ENCODE peak calls at places on chromosomes 6 and 20, in eight cellular contexts. A is amygdala; Q is NCI-H1092; C is KBM-7; K is naive thymus-derived CD8-positive, alpha-beta T cell; E is hippocampal formation; G is upper lobe of right lung; V is GM13977. X is an unnamed sample.

GRCh38 chr20:25065044-25065624 is 7.2 kb upstream of the ACSS1 start:
- DNase-seq in A (no peak), Q (no peak), C (no peak), K (no peak), E (no peak), G (peak), V (no peak), X (no peak)

GRCh38 chr20:17505664-17506517 is 25.3 kb downstream of the BFSP1 start:
- DNase-seq in A (no peak), Q (no peak), C (no peak), K (no peak), E (no peak), G (no peak), V (no peak), X (peak)

GRCh38 chr6:87897581-87898147 is 150.0 kb upstream of the SPACA1 start:
- DNase-seq in A (no peak), Q (no peak), C (no peak), K (no peak), E (no peak), G (no peak), V (no peak), X (no peak)

GRCh38 chr6:15400572-15401004 is 154.7 kb downstream of the JARID2 start:
- DNase-seq in A (peak), Q (no peak), C (peak), K (no peak), E (peak), G (peak), V (no peak), X (no peak)

GRCh38 chr6:14706378-14706929 is 539.4 kb upstream of the JARID2 start:
- DNase-seq in A (no peak), Q (no peak), C (no peak), K (no peak), E (no peak), G (no peak), V (no peak), X (peak)

GRCh38 chr6:96014846-96015245 is 928 bp upstream of the FUT9 start:
- DNase-seq in A (no peak), Q (no peak), C (no peak), K (no peak), E (peak), G (no peak), V (no peak), X (no peak)

GRCh38 chr6:142954844-142955243 is 9.9 kb upstream of the HIVEP2 start:
- DNase-seq in A (no peak), Q (no peak), C (no peak), K (no peak), E (no peak), G (no peak), V (no peak), X (no peak)

GRCh38 chr6:126944512-126944911 is 174.0 kb upstream of the RSPO3 start:
- DNase-seq in A (no peak), Q (no peak), C (peak), K (no peak), E (no peak), G (no peak), V (no peak), X (no peak)

GRCh38 chr6:47678739-47679138 is 19.6 kb upstream of the ADGRF4 start:
- DNase-seq in A (no peak), Q (no peak), C (no peak), K (no peak), E (no peak), G (no peak), V (no peak), X (no peak)

GRCh38 chr20:46894971-46895905 is 595 bp downstream of the EYA2 start:
- DNase-seq in A (no peak), Q (peak), C (no peak), K (no peak), E (no peak), G (no peak), V (no peak), X (no peak)

GRCh38 chr20:54112221-54112884 is 42.0 kb upstream of the BCAS1 start:
- DNase-seq in A (no peak), Q (no peak), C (no peak), K (no peak), E (no peak), G (no peak), V (no peak), X (no peak)

GRCh38 chr6:22363166-22363965 is 66.5 kb upstream of the PRL start:
- DNase-seq in A (no peak), Q (peak), C (no peak), K (no peak), E (no peak), G (no peak), V (no peak), X (no peak)

GRCh38 chr6:88867841-88868558 is 95.4 kb downstream of the RNGTT start:
- DNase-seq in A (no peak), Q (no peak), C (peak), K (no peak), E (no peak), G (no peak), V (no peak), X (no peak)

GRCh38 chr20:46749164-46749563 is 39.7 kb downstream of the SLC2A10 start:
- DNase-seq in A (no peak), Q (no peak), C (no peak), K (no peak), E (no peak), G (no peak), V (no peak), X (no peak)

GRCh38 chr6:101001012-101001411 is 119.9 kb upstream of the ASCC3 start:
- DNase-seq in A (no peak), Q (no peak), C (no peak), K (no peak), E (no peak), G (no peak), V (no peak), X (no peak)

GRCh38 chr6:13919861-13920260 is 4.9 kb upstream of the RNF182 start:
- DNase-seq in A (no peak), Q (no peak), C (no peak), K (no peak), E (no peak), G (no peak), V (no peak), X (no peak)

GRCh38 chr20:3751664-3752385 is 15.7 kb downstream of the ADISSP start:
- DNase-seq in A (no peak), Q (no peak), C (no peak), K (peak), E (no peak), G (peak), V (no peak), X (no peak)

GRCh38 chr6:106097368-106098231 is 11.5 kb downstream of the PRDM1 start:
- DNase-seq in A (no peak), Q (no peak), C (peak), K (no peak), E (no peak), G (no peak), V (peak), X (peak)

GRCh38 chr20:35883341-35883777 is 70.9 kb downstream of the SCAND1 start:
- DNase-seq in A (no peak), Q (no peak), C (no peak), K (no peak), E (no peak), G (no peak), V (no peak), X (no peak)

GRCh38 chr6:117168296-117169059 is 96.9 kb upstream of the VGLL2 start:
- DNase-seq in A (no peak), Q (no peak), C (no peak), K (no peak), E (no peak), G (no peak), V (no peak), X (no peak)

GRCh38 chr6:35294308-35294945 is 3.2 kb upstream of the DEF6 start:
- DNase-seq in A (no peak), Q (no peak), C (peak), K (peak), E (no peak), G (no peak), V (peak), X (peak)

GRCh38 chr6:30942338-30943060 is 1.7 kb downstream of the MUCL3 start:
- DNase-seq in A (no peak), Q (no peak), C (peak), K (no peak), E (no peak), G (peak), V (no peak), X (peak)

GRCh38 chr6:120805267-120805666 is 529.0 kb downstream of the TBC1D32 start:
- DNase-seq in A (no peak), Q (no peak), C (no peak), K (no peak), E (no peak), G (no peak), V (no peak), X (no peak)

GRCh38 chr6:422423-423061 is 31.0 kb downstream of the IRF4 start:
- DNase-seq in A (no peak), Q (no peak), C (no peak), K (no peak), E (no peak), G (no peak), V (peak), X (peak)

GRCh38 chr6:124027392-124027791 is 223.7 kb downstream of the NKAIN2 start:
- DNase-seq in A (no peak), Q (no peak), C (no peak), K (no peak), E (no peak), G (no peak), V (no peak), X (no peak)

GRCh38 chr20:21146242-21146641 is 20.4 kb downstream of the KIZ start:
- DNase-seq in A (no peak), Q (no peak), C (no peak), K (no peak), E (no peak), G (no peak), V (no peak), X (no peak)

GRCh38 chr20:32449890-32450401 is 91.8 kb downstream of the ASXL1 start:
- DNase-seq in A (no peak), Q (no peak), C (no peak), K (no peak), E (no peak), G (no peak), V (no peak), X (no peak)

GRCh38 chr6:75893058-75893775 is 144.2 kb downstream of the MYO6 start:
- DNase-seq in A (no peak), Q (peak), C (peak), K (no peak), E (peak), G (no peak), V (peak), X (peak)

GRCh38 chr6:165573671-165574070 is 89.4 kb downstream of the PDE10A start:
- DNase-seq in A (no peak), Q (peak), C (no peak), K (no peak), E (no peak), G (no peak), V (no peak), X (peak)

GRCh38 chr6:3862038-3862437 is 12.9 kb downstream of the FAM50B start:
- DNase-seq in A (no peak), Q (no peak), C (no peak), K (no peak), E (no peak), G (no peak), V (no peak), X (no peak)

GRCh38 chr20:18831830-18832229 is 18.2 kb downstream of the SCP2D1 start:
- DNase-seq in A (no peak), Q (no peak), C (peak), K (no peak), E (no peak), G (no peak), V (no peak), X (no peak)

GRCh38 chr20:9912858-9913434 is 74.1 kb upstream of the PAK5 start:
- DNase-seq in A (no peak), Q (no peak), C (peak), K (no peak), E (peak), G (no peak), V (peak), X (peak)

GRCh38 chr20:57387945-57388351 is 3.2 kb upstream of the RBM38 start:
- DNase-seq in A (no peak), Q (no peak), C (no peak), K (no peak), E (no peak), G (no peak), V (no peak), X (no peak)

X was measured in fibroblast of the conjunctiva.